ENCODE peak calls at places on chromosome 16, in four cellular contexts. P, R, V and G are unnamed samples.

GRCh38 chr16:79327836-79328235 is 272.7 kb downstream of the MAF start:
- DNase-seq in R (no peak), P (no peak), V (no peak), G (no peak)

GRCh38 chr16:21001262-21001661 is 100.7 kb downstream of the LYRM1 start:
- DNase-seq in P (no peak), R (peak), V (no peak), G (no peak)

GRCh38 chr16:67115649-67116048 is 5.9 kb downstream of the PHAF1 start:
- DNase-seq in R (no peak), V (no peak), P (no peak), G (no peak)

GRCh38 chr16:67169642-67170167 is 633 bp upstream of the NOL3 start:
- DNase-seq in R (peak), P (no peak), V (no peak), G (no peak)

GRCh38 chr16:11824362-11824761 is 27.0 kb downstream of the RSL1D1 start:
- DNase-seq in R (peak), P (no peak), V (no peak), G (no peak)

GRCh38 chr16:87946596-87947350 is 4.5 kb upstream of the BANP start:
- DNase-seq in R (no peak), V (no peak), P (no peak), G (no peak)

GRCh38 chr16:11333696-11334095 is 11.6 kb upstream of the RMI2 start:
- DNase-seq in V (no peak), R (no peak), P (no peak), G (no peak)

GRCh38 chr16:68227183-68227793 is 8.6 kb downstream of the ESRP2 start:
- DNase-seq in V (no peak), P (no peak), R (no peak), G (no peak)

GRCh38 chr16:83682858-83683235 is 124.9 kb upstream of the HSBP1 start:
- DNase-seq in P (no peak), R (no peak), V (no peak), G (no peak)

GRCh38 chr16:27189335-27189972 is 13.9 kb upstream of the KDM8 start:
- DNase-seq in P (no peak), R (peak), V (peak), G (no peak)

GRCh38 chr16:84455031-84455430 is 49.4 kb downstream of the MEAK7 start:
- DNase-seq in V (no peak), P (no peak), R (no peak), G (no peak)

GRCh38 chr16:89069920-89070319 is 23.7 kb upstream of the ACSF3 start:
- DNase-seq in R (no peak), V (no peak), P (no peak), G (no peak)

GRCh38 chr16:50284131-50284911 is 18.0 kb downstream of the ADCY7 start:
- DNase-seq in P (no peak), R (peak), V (no peak), G (no peak)

GRCh38 chr16:19898924-19899604 is 14.4 kb upstream of the GPRC5B start:
- DNase-seq in R (peak), V (peak), P (no peak), G (peak)

GRCh38 chr16:25613931-25614330 is 77.8 kb upstream of the HS3ST4 start:
- DNase-seq in V (no peak), P (no peak), R (no peak), G (no peak)

GRCh38 chr16:86906608-86907007 is 328.3 kb downstream of the FOXL1 start:
- DNase-seq in P (no peak), V (no peak), R (no peak), G (no peak)

GRCh38 chr16:70151391-70151790 is 22.2 kb upstream of the CLEC18C start:
- DNase-seq in R (no peak), V (no peak), P (no peak), G (no peak)

GRCh38 chr16:72858611-72859493 is 189.1 kb downstream of the ZFHX3 start:
- DNase-seq in R (no peak), V (no peak), P (no peak), G (no peak)

GRCh38 chr16:9555051-9555450 is 463.6 kb downstream of the HAPSTR1 start:
- DNase-seq in V (no peak), R (no peak), P (no peak), G (no peak)

GRCh38 chr16:71585318-71585703 is 8.4 kb upstream of the TAT start:
- DNase-seq in V (no peak), R (no peak), P (no peak), G (no peak)

GRCh38 chr16:89638455-89638854 is 19.1 kb downstream of the CHMP1A start:
- DNase-seq in V (no peak), R (no peak), P (no peak), G (no peak)

GRCh38 chr16:2328428-2328827 is 12.1 kb downstream of the ABCA3 start:
- DNase-seq in V (no peak), P (no peak), R (no peak), G (no peak)